ENCODE peak calls at places on chromosomes 16 and 17, in seven cellular contexts. W, B, K, E, Y, G and U are unnamed samples.

GRCh38 chr17:67328026-67328425 is 38.4 kb downstream of the PSMD12 start:
- DNase-seq in W (no peak), Y (no peak), B (no peak), G (no peak), E (no peak), K (no peak), U (no peak)

GRCh38 chr17:69142473-69142802 is 743 bp upstream of the ABCA6 start:
- DNase-seq in G (peak), W (no peak), K (no peak), Y (no peak), B (peak), E (no peak), U (no peak)

GRCh38 chr17:79948406-79948917 is 87.2 kb downstream of the TBC1D16 start:
- DNase-seq in W (no peak), Y (peak), G (no peak), E (no peak), K (no peak), B (no peak), U (no peak)

GRCh38 chr17:76343106-76343505 is 10.6 kb downstream of the PRPSAP1 start:
- DNase-seq in K (no peak), Y (no peak), G (no peak), E (no peak), W (peak), B (no peak), U (no peak)

GRCh38 chr17:65583921-65584603 is 22.6 kb upstream of the AXIN2 start:
- DNase-seq in E (no peak), K (no peak), W (peak), G (no peak), Y (no peak), B (no peak), U (no peak)

GRCh38 chr16:74521691-74522090 is 85.2 kb downstream of the GLG1 start:
- DNase-seq in G (peak), Y (peak), B (peak), E (no peak), W (peak), K (no peak), U (no peak)

GRCh38 chr16:87578531-87578930 is 23.8 kb upstream of the JPH3 start:
- DNase-seq in G (no peak), W (no peak), Y (no peak), E (no peak), K (no peak), B (no peak), U (no peak)

GRCh38 chr16:2253293-2253692 is 1.9 kb upstream of the ECI1 start:
- DNase-seq in B (no peak), Y (no peak), W (no peak), E (no peak), K (no peak), G (no peak), U (no peak)

GRCh38 chr17:14304876-14305636 is 4.2 kb downstream of the HS3ST3B1 start:
- DNase-seq in W (no peak), G (peak), Y (no peak), K (no peak), E (no peak), B (peak), U (no peak)

GRCh38 chr16:22198547-22199293 is 7.4 kb upstream of the EEF2K start:
- DNase-seq in W (no peak), Y (peak), E (no peak), G (peak), B (peak), K (no peak), U (no peak)

GRCh38 chr16:3582276-3583165 is 5.3 kb upstream of the NLRC3 start:
- DNase-seq in K (no peak), W (no peak), B (no peak), G (no peak), Y (peak), E (no peak), U (no peak)

GRCh38 chr17:10210151-10210574 is 11.8 kb upstream of the GAS7 start:
- DNase-seq in Y (no peak), B (peak), K (no peak), W (no peak), E (no peak), G (peak), U (no peak)

GRCh38 chr16:25009822-25010221 is 5.3 kb downstream of the ARHGAP17 start:
- DNase-seq in W (no peak), K (no peak), B (no peak), G (no peak), Y (peak), E (no peak), U (no peak)

GRCh38 chr17:47905221-47905733 is 9.2 kb downstream of the SP2 start:
- DNase-seq in Y (no peak), E (no peak), B (peak), G (peak), K (no peak), W (no peak), U (no peak)

GRCh38 chr16:89292443-89293078 is 75.1 kb downstream of the ZNF778 start:
- DNase-seq in E (no peak), W (no peak), Y (no peak), K (no peak), G (no peak), B (no peak), U (no peak)

GRCh38 chr17:50681260-50682200 is 26.2 kb downstream of the ANKRD40 start:
- DNase-seq in Y (peak), K (peak), W (peak), E (peak), G (peak), B (peak), U (no peak)

GRCh38 chr17:76995352-76996105 is 127.3 kb downstream of the MGAT5B start:
- DNase-seq in E (no peak), G (no peak), Y (peak), B (no peak), W (no peak), K (no peak), U (no peak)

GRCh38 chr16:57619133-57619605 is 9.3 kb upstream of the ADGRG1 start:
- DNase-seq in W (no peak), B (no peak), Y (no peak), G (no peak), E (no peak), K (no peak), U (no peak)

GRCh38 chr16:70576431-70577255 is 53.0 kb downstream of the SF3B3 start:
- DNase-seq in Y (peak), E (no peak), K (no peak), W (no peak), G (peak), B (peak), U (no peak)

GRCh38 chr17:3002538-3003301 is 60.7 kb downstream of the OR1D5 start:
- DNase-seq in W (no peak), G (no peak), B (no peak), Y (peak), E (no peak), K (no peak), U (peak)

GRCh38 chr16:57858635-57859034 is 56.3 kb upstream of the KIFC3 start:
- DNase-seq in Y (no peak), B (no peak), G (no peak), W (no peak), E (no peak), K (no peak), U (no peak)

GRCh38 chr17:795276-795675 is 13.1 kb downstream of the MRM3 start:
- DNase-seq in K (no peak), G (no peak), W (no peak), B (no peak), Y (no peak), E (no peak), U (no peak)

DNA sequence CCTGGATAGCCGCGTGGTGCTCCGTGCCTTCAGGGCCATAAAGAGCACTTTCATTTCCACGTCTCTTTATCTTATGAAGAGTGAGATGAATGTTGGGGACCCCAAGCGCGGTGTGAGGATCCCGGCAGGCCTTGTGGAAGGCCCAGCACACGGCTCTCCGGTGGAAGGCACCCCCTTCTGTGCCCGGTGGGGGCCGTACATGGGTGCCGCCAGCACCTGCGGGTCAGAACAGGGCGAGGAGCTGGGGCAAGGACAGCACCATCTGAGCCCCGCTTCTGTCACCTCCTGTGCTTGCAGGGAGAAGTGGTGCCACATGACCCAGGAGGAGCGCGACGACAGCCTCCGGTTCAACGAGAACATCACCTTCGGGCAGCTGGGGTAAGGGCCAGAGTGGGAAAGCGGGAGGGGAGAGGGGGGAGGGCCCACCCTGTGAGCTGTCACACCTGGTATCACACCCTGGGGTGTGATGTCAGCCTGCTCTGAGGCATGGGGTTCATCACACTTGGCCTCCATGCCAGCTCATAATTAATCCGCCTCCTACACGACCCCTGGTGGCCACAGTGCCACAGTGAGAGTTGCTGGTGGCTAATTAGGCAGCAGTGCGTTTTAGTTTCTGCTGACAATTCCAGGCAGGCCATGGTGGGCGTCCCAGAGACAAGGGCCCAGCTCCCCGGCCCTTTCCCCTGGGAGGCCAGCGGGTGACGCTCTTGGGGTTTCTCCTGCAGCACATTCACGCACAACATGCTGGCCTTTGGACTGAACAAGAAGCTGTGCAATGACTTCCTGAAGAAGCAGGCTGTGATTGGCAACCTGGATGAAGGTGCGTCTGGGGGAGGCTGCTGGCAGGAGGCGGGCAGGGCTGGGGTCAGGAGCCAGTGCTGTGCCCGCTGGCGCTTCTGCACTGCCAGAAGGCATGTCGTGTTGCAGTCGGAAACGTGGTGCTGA is 25.7 kb downstream of the CIBAR2 start:
- DNase-seq in K (peak), E (peak), G (peak), Y (peak), W (peak), B (peak), U (peak)
- TF ChIP-seq CTCF in K (peak), E (peak), G (peak), Y (peak), W (peak), B (peak), U (peak)

GRCh38 chr17:70484050-70484449 is 314.7 kb downstream of the KCNJ2 start:
- DNase-seq in G (no peak), E (no peak), W (no peak), K (no peak), Y (no peak), B (no peak), U (no peak)

GRCh38 chr17:70476368-70476767 is 307.0 kb downstream of the KCNJ2 start:
- DNase-seq in B (no peak), Y (no peak), G (no peak), K (no peak), W (no peak), E (no peak), U (no peak)

GRCh38 chr17:70483624-70484023 is 314.3 kb downstream of the KCNJ2 start:
- DNase-seq in B (no peak), Y (peak), K (no peak), W (no peak), G (no peak), E (no peak), U (no peak)

GRCh38 chr17:70479779-70480178 is 310.4 kb downstream of the KCNJ2 start:
- DNase-seq in W (no peak), E (no peak), B (no peak), Y (no peak), G (no peak), K (no peak), U (no peak)

DNA sequence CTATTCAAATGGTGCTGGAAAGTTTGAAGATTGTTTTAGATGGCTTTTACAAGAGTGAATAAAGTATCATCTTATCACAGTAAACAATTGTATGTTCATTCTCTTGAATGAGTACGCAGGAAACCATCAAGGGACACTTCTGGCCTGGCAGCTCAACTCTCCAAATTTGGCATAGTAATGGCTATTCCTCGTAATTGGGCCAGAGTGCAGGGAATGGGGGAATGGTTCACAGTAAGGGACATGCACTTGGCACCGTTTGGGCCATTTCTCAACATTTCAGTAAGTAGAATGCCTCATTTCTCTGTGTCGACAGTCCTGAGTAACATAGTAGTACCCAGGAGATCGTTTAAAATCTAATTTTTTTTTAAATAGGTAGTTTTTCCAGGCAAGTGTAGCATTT is 309.6 kb downstream of the KCNJ2 start:
- DNase-seq in W (no peak), E (no peak), K (no peak), G (peak), Y (no peak), B (no peak), U (no peak)
- TF ChIP-seq CTCF in W (no peak), E (no peak), K (no peak), G (no peak), Y (no peak), B (no peak), U (no peak)

GRCh38 chr17:55420776-55421178 is 858 bp downstream of the MMD start:
- DNase-seq in B (no peak), W (peak), Y (peak), G (peak), E (peak), K (peak), U (peak)
- TF ChIP-seq CTCF in B (no peak), W (peak), Y (no peak), G (no peak), E (no peak), K (no peak), U (no peak)

GRCh38 chr16:7316266-7316888 is 16.3 kb upstream of the RBFOX1 start:
- DNase-seq in B (no peak), G (no peak), K (no peak), W (no peak), Y (no peak), E (no peak), U (no peak)

GRCh38 chr16:7318661-7319060 is 14.0 kb upstream of the RBFOX1 start:
- DNase-seq in B (no peak), E (no peak), G (no peak), W (no peak), K (no peak), Y (no peak), U (no peak)

GRCh38 chr16:7315813-7316212 is 16.8 kb upstream of the RBFOX1 start:
- DNase-seq in Y (no peak), G (no peak), K (no peak), E (no peak), B (no peak), W (no peak), U (no peak)

GRCh38 chr16:7317982-7318381 is 14.7 kb upstream of the RBFOX1 start:
- DNase-seq in K (no peak), E (no peak), Y (no peak), W (no peak), G (no peak), B (no peak), U (no peak)

GRCh38 chr16:7313170-7313569 is 19.5 kb upstream of the RBFOX1 start:
- DNase-seq in B (no peak), K (peak), W (peak), Y (peak), E (no peak), G (no peak), U (no peak)
- TF ChIP-seq CTCF in B (peak), K (peak), W (peak), Y (peak), E (peak), G (peak), U (no peak)

GRCh38 chr17:45270828-45271418 is 9.0 kb upstream of the SPATA32 start:
- DNase-seq in E (no peak), K (peak), B (no peak), W (peak), Y (peak), G (no peak), U (peak)
- TF ChIP-seq CTCF in E (peak), K (peak), B (peak), W (peak), Y (peak), G (peak), U (peak)

GRCh38 chr16:66961065-66961744 is at the start of gene CES3:
- DNase-seq in W (peak), G (peak), E (peak), Y (peak), B (peak), K (peak), U (peak)
- TF ChIP-seq CTCF in W (peak), G (peak), E (peak), Y (peak), B (peak), K (peak), U (peak)

GRCh38 chr16:81216114-81216513 is 22.4 kb upstream of the BCO1 start:
- DNase-seq in E (no peak), W (no peak), G (no peak), Y (no peak), B (no peak), K (no peak), U (no peak)

GRCh38 chr16:81210807-81211206 is 27.7 kb upstream of the BCO1 start:
- DNase-seq in W (no peak), E (no peak), K (no peak), B (no peak), G (no peak), Y (no peak), U (no peak)

GRCh38 chr16:81212830-81213465 is 25.5 kb upstream of the BCO1 start:
- DNase-seq in K (no peak), G (no peak), Y (no peak), E (no peak), W (no peak), B (no peak), U (no peak)

GRCh38 chr16:81216706-81217105 is 21.8 kb upstream of the BCO1 start:
- DNase-seq in Y (no peak), W (no peak), E (no peak), B (no peak), K (no peak), G (no peak), U (no peak)

DNA sequence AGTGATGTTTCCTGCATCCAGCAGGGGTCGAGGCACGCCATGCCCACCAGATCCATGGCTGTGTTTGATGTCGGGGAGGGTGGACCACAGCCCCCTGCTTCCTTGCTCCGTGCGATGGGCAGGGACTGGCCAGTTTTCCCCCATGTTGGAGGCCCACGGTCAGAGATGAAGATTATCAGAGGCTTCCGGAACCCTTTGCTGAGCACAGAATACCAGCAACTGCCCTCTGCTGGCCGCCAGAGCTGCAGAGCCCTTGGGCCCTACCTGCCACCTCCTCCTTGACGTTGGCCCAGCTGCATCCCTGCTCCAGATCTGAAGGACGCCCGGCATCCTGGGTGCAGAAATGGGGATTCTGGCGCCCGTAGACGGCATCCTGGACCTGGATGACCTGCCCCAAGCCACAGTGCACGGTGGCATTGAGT is 23.7 kb upstream of the BCO1 start:
- DNase-seq in Y (no peak), W (no peak), G (no peak), E (no peak), K (no peak), B (peak), U (peak)
- TF ChIP-seq CTCF in Y (peak), W (peak), G (peak), E (no peak), K (peak), B (peak), U (no peak)

GRCh38 chr17:4540224-4541040 is 14.8 kb downstream of the MYBBP1A start:
- DNase-seq in W (no peak), G (no peak), K (no peak), B (no peak), Y (peak), E (no peak), U (no peak)
- TF ChIP-seq CTCF in W (no peak), G (no peak), K (no peak), B (no peak), Y (peak), E (no peak), U (no peak)